ENCODE peak calls at places on chromosomes 4 and X, in four cellular contexts. N, Y, Z and P are unnamed samples.

GRCh38 chr4:26330186-26330787 is 9.5 kb downstream of the RBPJ start:
- DNase-seq in N (no peak), Z (peak; percentile 67), Y (no peak), P (no peak)

GRCh38 chr4:42638993-42639392 is 17.9 kb downstream of the ATP8A1 start:
- DNase-seq in Y (no peak), Z (no peak), N (no peak), P (no peak)

GRCh38 chrX:134734343-134735001 is 76.2 kb upstream of the PLAC1 start:
- DNase-seq in Z (no peak), Y (no peak), N (no peak), P (no peak)

GRCh38 chrX:153469811-153470410 is 465 bp downstream of the HAUS7 start:
- DNase-seq in Z (peak; percentile 60), Y (peak; percentile 37), N (no peak), P (no peak)

GRCh38 chr4:94833394-94833793 is 75.6 kb downstream of the BMPR1B start:
- DNase-seq in N (no peak), Y (no peak), Z (no peak), P (no peak)

GRCh38 chrX:96372313-96373046 is 312.2 kb upstream of the DIAPH2 start:
- DNase-seq in Y (no peak), Z (peak; percentile 3), N (peak; percentile 27), P (peak; percentile 9)

GRCh38 chr4:6942238-6942800 is 32.7 kb downstream of the TBC1D14 start:
- DNase-seq in Y (no peak), Z (peak; percentile 78), N (no peak), P (peak; percentile 93)

GRCh38 chr4:168614316-168615057 is 117.6 kb downstream of the PALLD start:
- DNase-seq in Z (no peak), N (no peak), Y (no peak), P (no peak)

GRCh38 chr4:150501019-150501727 is 80.8 kb upstream of the MAB21L2 start:
- DNase-seq in Y (no peak), Z (no peak), N (no peak), P (peak; percentile 70)

GRCh38 chrX:39840141-39841126 is 257.3 kb downstream of the BCOR start:
- DNase-seq in Y (no peak), Z (no peak), N (no peak), P (no peak)

GRCh38 chr4:112515278-112516075 is 503 bp downstream of the NEUROG2 start:
- DNase-seq in Y (no peak), Z (peak; percentile 25), N (no peak), P (no peak)

GRCh38 chrX:113545040-113545439 is 704.4 kb upstream of the AMOT start:
- DNase-seq in Y (no peak), N (no peak), Z (no peak), P (no peak)

GRCh38 chrX:76802698-76803097 is 375.2 kb downstream of the MAGEE1 start:
- DNase-seq in N (no peak), Z (no peak), Y (no peak), P (no peak)

GRCh38 chr4:108881190-108881589 is 118.3 kb upstream of the ETNPPL start:
- DNase-seq in Y (no peak), N (no peak), Z (no peak), P (peak; percentile 93)

GRCh38 chr4:61918507-61919462 is 718.7 kb downstream of the ADGRL3 start:
- DNase-seq in Z (no peak), Y (no peak), N (no peak), P (no peak)

GRCh38 chr4:151358266-151358665 is 32.9 kb upstream of the SH3D19 start:
- DNase-seq in N (no peak), Z (no peak), Y (no peak), P (no peak)

GRCh38 chr4:138175337-138175794 is 66.8 kb downstream of the SLC7A11 start:
- DNase-seq in N (peak; percentile 51), Y (peak; percentile 61), Z (no peak), P (no peak)

GRCh38 chr4:48445704-48446103 is 37.4 kb upstream of the SLC10A4 start:
- DNase-seq in Z (no peak), Y (no peak), N (no peak), P (no peak)

GRCh38 chrX:130523460-130524394 is 121.9 kb downstream of the RBMX2 start:
- DNase-seq in Y (no peak), Z (peak; percentile 87), N (no peak), P (no peak)

GRCh38 chr4:142563682-142564291 is 282.3 kb downstream of the INPP4B start:
- DNase-seq in Z (no peak), Y (no peak), N (no peak), P (peak; percentile 18)

GRCh38 chr4:18524667-18525066 is 503.1 kb upstream of the LCORL start:
- DNase-seq in N (peak; percentile 13), Y (no peak), Z (no peak), P (no peak)

GRCh38 chr4:156290811-156291210 is 337.1 kb upstream of the CTSO start:
- DNase-seq in N (no peak), Y (no peak), Z (no peak), P (no peak)

GRCh38 chrX:100979881-100980607 is 10.5 kb downstream of the ARL13A start:
- DNase-seq in N (no peak), Y (no peak), Z (no peak), P (no peak)

GRCh38 chr4:151339472-151339871 is 14.1 kb upstream of the SH3D19 start:
- DNase-seq in N (no peak), Z (no peak), Y (no peak), P (no peak)

GRCh38 chr4:140851032-140851636 is 94.9 kb upstream of the TBC1D9 start:
- DNase-seq in Y (no peak), N (peak; percentile 52), Z (peak; percentile 55), P (peak; percentile 10)

GRCh38 chr4:68124262-68124661 is 5.4 kb downstream of the TMPRSS11F start:
- DNase-seq in Y (no peak), N (no peak), Z (peak; percentile 34), P (no peak)

GRCh38 chrX:54180403-54180802 is 2.7 kb downstream of the FAM120C start:
- DNase-seq in Y (no peak), N (no peak), Z (no peak), P (peak; percentile 19)

GRCh38 chrX:56817179-56817578 is 88.1 kb downstream of the NBDY start:
- DNase-seq in Z (no peak), Y (no peak), N (no peak), P (no peak)

GRCh38 chr4:16843831-16844508 is 54.5 kb downstream of the LDB2 start:
- DNase-seq in Y (no peak), N (no peak), Z (no peak), P (peak; percentile 66)

GRCh38 chrX:115362334-115363095 is 73.0 kb downstream of the LUZP4 start:
- DNase-seq in N (no peak), Z (no peak), Y (no peak), P (no peak)

GRCh38 chr4:139144161-139144859 is 32.7 kb downstream of the ELF2 start:
- DNase-seq in N (no peak), Z (no peak), Y (peak; percentile 40), P (peak; percentile 47)

GRCh38 chr4:663438-664428 is 10.3 kb downstream of the ATP5ME start:
- DNase-seq in Y (peak; percentile 48), N (no peak), Z (no peak), P (no peak)

GRCh38 chr4:3291969-3292570 is 751 bp upstream of the RGS12 start:
- DNase-seq in N (peak; percentile 72), Y (peak; percentile 68), Z (peak; percentile 29), P (no peak)